ENCODE peak calls at places on chromosome 1, in seven cellular contexts. I, F, O, G, S, Q and D are unnamed samples.

GRCh38 chr1:113593550-113594288 is 165.6 kb downstream of the PHTF1 start:
- DNase-seq in I (no peak), G (no peak), Q (no peak), O (no peak), F (no peak), S (no peak), D (no peak)

GRCh38 chr1:16145988-16146887 is 9.6 kb downstream of the EPHA2 start:
- DNase-seq in S (peak), O (peak), F (peak), Q (peak), G (peak), I (peak), D (peak)

GRCh38 chr1:176157995-176158394 is 49.1 kb downstream of the COP1 start:
- DNase-seq in I (no peak), S (no peak), Q (no peak), F (no peak), O (no peak), G (no peak), D (no peak)

GRCh38 chr1:219812491-219813221 is 115.7 kb downstream of the SLC30A10 start:
- DNase-seq in I (peak), O (peak), F (no peak), G (peak), S (peak), Q (no peak), D (no peak)

GRCh38 chr1:225830823-225831222 is 20.9 kb downstream of the EPHX1 start:
- DNase-seq in G (no peak), Q (no peak), O (no peak), F (no peak), S (no peak), I (no peak), D (no peak)

GRCh38 chr1:179079113-179079761 is 2.6 kb upstream of the TOR3A start:
- DNase-seq in I (peak), O (peak), F (peak), G (peak), S (peak), Q (no peak), D (no peak)

GRCh38 chr1:88549536-88549935 is 134.5 kb upstream of the PKN2 start:
- DNase-seq in S (peak), I (no peak), F (no peak), G (peak), Q (no peak), O (no peak), D (no peak)

GRCh38 chr1:205961405-205961804 is 18.1 kb upstream of the SLC26A9 start:
- DNase-seq in I (no peak), O (no peak), Q (no peak), F (no peak), S (no peak), G (no peak), D (no peak)

GRCh38 chr1:112457965-112458364 is 50.8 kb upstream of the WNT2B start:
- DNase-seq in O (no peak), G (no peak), I (no peak), F (no peak), Q (no peak), S (peak), D (no peak)

GRCh38 chr1:43383449-43383848 is 6.2 kb downstream of the MED8 start:
- DNase-seq in G (peak), I (no peak), F (no peak), Q (no peak), O (no peak), S (no peak), D (no peak)

GRCh38 chr1:78005755-78006154 is 1.0 kb downstream of the DNAJB4 start:
- DNase-seq in I (peak), F (peak), O (no peak), G (peak), Q (no peak), S (peak), D (no peak)

GRCh38 chr1:39130297-39130696 is 74.2 kb upstream of the MACF1 start:
- DNase-seq in S (peak), G (peak), F (no peak), Q (no peak), I (no peak), O (no peak), D (no peak)

GRCh38 chr1:190478193-190479007 is 736 bp upstream of the BRINP3 start:
- DNase-seq in S (peak), I (peak), Q (no peak), O (peak), F (peak), G (peak), D (no peak)

GRCh38 chr1:2981981-2982614 is 39.2 kb upstream of the ACTRT2 start:
- DNase-seq in S (no peak), F (no peak), Q (no peak), G (no peak), O (no peak), I (no peak), D (peak)

GRCh38 chr1:97160796-97161195 is 439.2 kb downstream of the PTBP2 start:
- DNase-seq in F (no peak), O (no peak), Q (no peak), I (no peak), S (peak), G (no peak), D (no peak)

GRCh38 chr1:58803858-58804257 is 20.0 kb upstream of the JUN start:
- DNase-seq in G (no peak), Q (no peak), F (peak), I (no peak), S (no peak), O (no peak), D (no peak)

GRCh38 chr1:156502749-156503671 is 2.4 kb upstream of the MEF2D start:
- DNase-seq in F (peak), G (peak), O (peak), I (peak), Q (no peak), S (peak), D (peak)

GRCh38 chr1:8851060-8851459 is 27.4 kb downstream of the ENO1 start:
- DNase-seq in S (no peak), O (no peak), Q (no peak), G (no peak), I (no peak), F (no peak), D (no peak)

GRCh38 chr1:8733463-8733862 is 84.0 kb downstream of the RERE start:
- DNase-seq in O (no peak), I (peak), S (no peak), G (peak), F (no peak), Q (no peak), D (no peak)

GRCh38 chr1:24551910-24552571 is 3.8 kb upstream of the NCMAP start:
- DNase-seq in I (no peak), F (no peak), Q (no peak), G (no peak), O (no peak), S (peak), D (no peak)

GRCh38 chr1:7335224-7335879 is 435.7 kb upstream of the VAMP3 start:
- DNase-seq in I (peak), F (no peak), O (no peak), S (no peak), G (peak), Q (no peak), D (no peak)

GRCh38 chr1:12180315-12180714 is 13.5 kb downstream of the TNFRSF1B start:
- DNase-seq in F (peak), G (no peak), Q (peak), I (no peak), S (no peak), O (no peak), D (no peak)

GRCh38 chr1:228964178-228964819 is 229.0 kb downstream of the RHOU start:
- DNase-seq in F (no peak), Q (no peak), S (peak), O (peak), G (peak), I (peak), D (peak)

GRCh38 chr1:65698590-65698989 is 94.1 kb upstream of the PDE4B start:
- DNase-seq in Q (no peak), G (no peak), O (no peak), S (no peak), I (no peak), F (no peak), D (no peak)

GRCh38 chr1:159891275-159892157 is 8.4 kb downstream of the CFAP45 start:
- DNase-seq in G (peak), I (peak), S (peak), F (peak), O (peak), Q (peak), D (peak)

GRCh38 chr1:164673584-164674214 is 114.7 kb downstream of the PBX1 start:
- DNase-seq in O (peak), S (no peak), G (peak), I (no peak), F (no peak), Q (no peak), D (no peak)

GRCh38 chr1:46687095-46687659 is 15.5 kb downstream of the TEX38 start:
- DNase-seq in O (no peak), G (peak), S (peak), I (no peak), F (peak), Q (peak), D (no peak)

GRCh38 chr1:229032455-229032854 is 238.5 kb upstream of the RAB4A start:
- DNase-seq in F (no peak), G (no peak), I (no peak), O (no peak), S (peak), Q (no peak), D (no peak)

GRCh38 chr1:107974090-107974489 is 9.1 kb upstream of the VAV3 start:
- DNase-seq in I (no peak), G (no peak), O (no peak), F (no peak), Q (no peak), S (no peak), D (no peak)

GRCh38 chr1:59027176-59027575 is 243.3 kb upstream of the JUN start:
- DNase-seq in F (no peak), I (no peak), S (peak), O (no peak), Q (no peak), G (no peak), D (no peak)

GRCh38 chr1:56575865-56576264 is 3.5 kb downstream of the PLPP3 start:
- DNase-seq in O (no peak), G (peak), F (no peak), Q (no peak), I (no peak), S (no peak), D (no peak)
- H3K27ac ChIP-seq in O (no peak), G (no peak), F (no peak), Q (peak), I (no peak), S (no peak), D (no peak)

GRCh38 chr1:161304927-161305871 is 4.6 kb downstream of the MPZ start:
- DNase-seq in Q (no peak), I (no peak), O (no peak), G (no peak), F (no peak), S (no peak), D (no peak)

GRCh38 chr1:161309868-161310267 is at the start of gene MPZ:
- DNase-seq in G (no peak), Q (no peak), O (no peak), I (no peak), S (no peak), F (no peak), D (no peak)

GRCh38 chr1:161307230-161307768 is 2.5 kb downstream of the MPZ start:
- DNase-seq in O (no peak), F (no peak), G (no peak), I (no peak), Q (no peak), S (peak), D (no peak)

GRCh38 chr1:161307892-161308638 is 1.7 kb downstream of the MPZ start:
- DNase-seq in S (peak), G (no peak), F (no peak), Q (no peak), O (no peak), I (no peak), D (no peak)

GRCh38 chr1:161305872-161306519 is 3.8 kb downstream of the MPZ start:
- DNase-seq in O (peak), F (peak), I (peak), S (peak), Q (peak), G (no peak), D (peak)
- TF ChIP-seq CTCF in O (peak), F (no peak), I (no peak), S (peak), Q (no peak), G (no peak), D (no peak)

DNA sequence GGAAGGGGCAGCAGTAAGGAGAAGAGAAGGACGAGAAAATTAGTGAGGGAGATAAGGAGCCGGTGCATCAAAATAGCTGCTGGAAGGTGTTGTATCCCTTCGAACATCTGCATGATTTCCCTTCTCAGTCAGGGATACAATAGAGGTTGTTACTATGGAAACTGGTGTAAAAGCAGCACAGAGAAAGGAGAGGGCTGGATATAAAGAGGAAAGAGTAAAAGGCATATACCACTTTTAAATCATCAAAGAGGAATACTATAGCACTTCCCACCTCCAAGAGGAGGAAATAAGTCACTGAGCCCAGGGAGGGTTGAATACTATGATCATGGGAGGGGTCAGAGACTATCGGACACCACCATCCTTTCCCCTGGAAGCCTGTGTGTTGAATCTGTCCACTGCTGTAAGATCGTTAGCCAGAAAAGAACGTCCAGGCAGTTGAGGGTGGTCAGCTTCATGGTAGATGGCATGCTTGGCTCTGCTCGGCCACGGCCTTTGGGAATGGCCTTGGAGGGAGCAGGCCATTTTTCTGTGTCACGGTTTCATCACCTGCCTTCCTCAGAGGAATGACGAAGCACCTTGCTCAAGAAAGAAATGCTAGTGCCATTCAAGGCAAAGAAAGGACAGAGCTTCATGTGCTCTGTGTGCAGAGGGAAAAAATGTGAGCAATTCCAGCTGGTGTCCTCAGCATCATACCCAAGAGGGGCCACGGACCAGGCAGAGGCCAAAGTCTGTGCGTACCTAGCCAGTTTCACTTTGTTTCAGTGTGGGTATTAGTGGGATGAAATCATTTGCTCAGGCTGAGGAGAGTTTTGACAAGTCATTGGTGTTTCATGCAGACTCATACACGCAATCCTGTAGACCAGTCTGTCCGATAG is 64.2 kb downstream of the IRF2BP2 start:
- DNase-seq in Q (peak), S (no peak), F (no peak), O (peak), G (no peak), I (no peak), D (peak)
- H3K27ac ChIP-seq in Q (peak), S (peak), F (peak), O (no peak), G (no peak), I (peak), D (peak)

GRCh38 chr1:69568435-69569280 is 936 bp downstream of the LRRC7 start:
- DNase-seq in O (peak), G (no peak), I (no peak), F (no peak), Q (no peak), S (peak), D (no peak)
- TF ChIP-seq CTCF in O (no peak), G (no peak), I (no peak), F (no peak), Q (no peak), S (no peak), D (no peak)

GRCh38 chr1:19735419-19736127 is 64.1 kb downstream of the TMCO4 start:
- DNase-seq in G (peak), F (no peak), S (peak), Q (peak), I (peak), O (no peak), D (no peak)

GRCh38 chr1:19738106-19738505 is 61.6 kb downstream of the TMCO4 start:
- DNase-seq in I (no peak), Q (peak), G (peak), S (no peak), O (no peak), F (no peak), D (no peak)

GRCh38 chr1:19739628-19740027 is 60.1 kb downstream of the TMCO4 start:
- DNase-seq in S (no peak), Q (peak), F (no peak), O (no peak), I (peak), G (no peak), D (no peak)

GRCh38 chr1:19737413-19737812 is 62.3 kb downstream of the TMCO4 start:
- DNase-seq in O (no peak), S (no peak), F (no peak), G (peak), Q (no peak), I (peak), D (no peak)

DNA sequence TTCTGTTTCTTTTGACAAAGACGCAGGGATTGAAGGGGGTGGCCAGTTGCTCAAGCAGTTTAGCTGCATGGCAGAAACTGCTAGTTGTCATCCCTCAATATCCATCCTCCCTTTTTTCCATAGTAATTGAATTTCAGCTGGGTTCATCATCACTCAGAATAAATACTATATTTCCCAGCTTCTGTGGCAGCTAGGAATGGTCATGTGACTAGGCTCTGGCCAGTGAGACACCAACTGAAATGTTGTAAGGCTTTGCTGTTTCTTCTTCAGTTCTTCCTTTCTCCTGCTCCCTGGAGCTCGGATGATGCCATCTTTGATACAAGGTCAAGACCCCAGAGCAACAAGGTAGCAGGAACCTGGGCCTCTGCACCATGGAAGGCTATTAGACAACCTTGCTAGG is 61.0 kb downstream of the TMCO4 start:
- DNase-seq in O (no peak), S (no peak), I (no peak), Q (no peak), F (no peak), G (no peak), D (no peak)
- H3K27ac ChIP-seq in O (no peak), S (no peak), I (no peak), Q (no peak), F (no peak), G (peak), D (no peak)